ENCODE peak calls at places on chromosomes 7 and 10, in six cellular contexts. M is endothelial cell, X is D721Med, P is B cell, N is HCT116, S is PC-3. O is an unnamed sample.

GRCh38 chr10:99964791-99965190 is 45.0 kb downstream of the DNMBP start:
- DNase-seq in N (no peak), M (no peak), S (peak), X (no peak), P (no peak), O (no peak)

GRCh38 chr10:132523561-132524442 is 13.8 kb upstream of the INPP5A start:
- DNase-seq in X (no peak), N (no peak), S (no peak), M (no peak), P (no peak), O (no peak)

GRCh38 chr7:65444899-65445823 is 71.5 kb downstream of the ZNF92 start:
- DNase-seq in M (no peak), X (no peak), S (no peak), P (no peak), N (no peak), O (no peak)

GRCh38 chr10:27542812-27543211 is 38.7 kb downstream of the RAB18 start:
- DNase-seq in X (no peak), S (no peak), N (no peak), M (no peak), P (no peak), O (no peak)

GRCh38 chr7:94170836-94171235 is 166.7 kb upstream of the BET1 start:
- DNase-seq in P (no peak), N (no peak), M (no peak), X (no peak), S (no peak), O (no peak)

GRCh38 chr7:87046456-87046855 is 13.0 kb downstream of the ELAPOR2 start:
- DNase-seq in P (no peak), M (no peak), N (no peak), S (no peak), X (no peak), O (no peak)

GRCh38 chr10:70155255-70155838 is 8.8 kb upstream of the TYSND1 start:
- DNase-seq in N (no peak), M (no peak), P (no peak), X (no peak), S (no peak), O (no peak)

GRCh38 chr10:13637303-13637856 is 50.6 kb downstream of the PRPF18 start:
- DNase-seq in M (no peak), N (no peak), P (no peak), S (peak), X (no peak), O (no peak)

GRCh38 chr7:112481337-112481736 is 546 bp downstream of the LSMEM1 start:
- DNase-seq in N (no peak), X (no peak), P (no peak), M (no peak), S (no peak), O (no peak)

GRCh38 chr7:73721237-73721848 is 1.9 kb upstream of the STX1A start:
- DNase-seq in N (no peak), P (peak), X (no peak), M (no peak), S (peak), O (no peak)

GRCh38 chr7:94417261-94417660 is 22.6 kb downstream of the COL1A2 start:
- DNase-seq in P (no peak), M (no peak), N (no peak), X (no peak), S (no peak), O (no peak)

GRCh38 chr7:4274286-4274685 is 407.8 kb upstream of the FOXK1 start:
- DNase-seq in M (no peak), S (no peak), N (no peak), X (no peak), P (no peak), O (no peak)

GRCh38 chr7:5677538-5678294 is 103.7 kb downstream of the RNF216 start:
- DNase-seq in N (peak), S (peak), X (no peak), P (peak), M (peak), O (no peak)

GRCh38 chr7:116240021-116240659 is 29.8 kb downstream of the TES start:
- DNase-seq in M (no peak), P (no peak), N (no peak), X (no peak), S (no peak), O (no peak)

GRCh38 chr10:4067552-4068254 is 282.7 kb upstream of the KLF6 start:
- DNase-seq in P (no peak), N (no peak), X (no peak), S (peak), M (no peak), O (no peak)

GRCh38 chr10:74071151-74071550 is 73.2 kb downstream of the VCL start:
- DNase-seq in P (no peak), S (no peak), M (no peak), N (no peak), X (no peak), O (no peak)

GRCh38 chr10:117804470-117805011 is 242.2 kb downstream of the RAB11FIP2 start:
- DNase-seq in N (no peak), M (no peak), S (no peak), X (no peak), P (no peak), O (no peak)

GRCh38 chr7:94392391-94392782 is 2.3 kb upstream of the COL1A2 start:
- DNase-seq in S (no peak), X (no peak), N (no peak), M (no peak), P (no peak), O (no peak)

GRCh38 chr7:131106681-131107342 is 220.9 kb upstream of the MKLN1 start:
- DNase-seq in S (peak), M (peak), P (peak), N (no peak), X (no peak), O (peak)

GRCh38 chr7:149156898-149157297 is 9.6 kb downstream of the ZNF398 start:
- DNase-seq in P (no peak), M (no peak), S (no peak), X (no peak), N (no peak), O (no peak)

GRCh38 chr7:71739520-71740195 is 607.7 kb downstream of the GALNT17 start:
- DNase-seq in S (no peak), M (no peak), X (no peak), N (no peak), P (no peak), O (no peak)

GRCh38 chr7:71733108-71733870 is 601.3 kb downstream of the GALNT17 start:
- DNase-seq in S (peak), N (peak), P (peak), M (peak), X (peak), O (peak)

GRCh38 chr7:71740196-71740560 is 608.2 kb downstream of the GALNT17 start:
- DNase-seq in M (no peak), X (no peak), N (no peak), P (no peak), S (no peak), O (no peak)

DNA sequence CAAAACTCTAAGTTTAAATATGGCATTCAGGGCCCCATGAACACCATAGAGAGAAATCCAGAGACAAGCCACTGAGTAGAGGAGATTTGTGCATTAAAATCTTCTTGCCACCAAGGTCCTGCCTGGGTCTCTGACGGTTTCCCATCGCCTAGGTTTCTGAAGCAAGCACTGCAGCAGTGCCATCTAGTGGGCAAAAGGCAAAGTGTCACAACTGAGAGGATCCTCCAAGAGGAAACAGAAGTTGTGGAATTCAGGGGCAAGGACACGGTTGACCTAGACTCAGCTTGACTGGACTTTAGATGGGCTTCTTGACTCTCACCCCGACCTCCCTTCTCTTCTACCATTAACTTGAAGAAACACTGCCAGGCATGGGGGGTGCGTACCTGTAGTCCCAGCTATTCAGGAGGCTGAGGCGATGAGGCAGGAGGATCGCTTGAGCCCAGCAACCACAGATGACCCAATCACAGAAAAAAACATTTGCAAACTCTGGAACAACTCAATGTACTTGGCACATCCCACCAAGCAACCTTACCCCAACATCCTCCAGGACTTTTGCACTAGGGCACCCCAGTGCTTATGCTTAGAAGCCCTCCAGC is 604.1 kb downstream of the GALNT17 start:
- DNase-seq in X (peak), N (peak), S (peak), M (peak), P (peak), O (no peak)
- TF ChIP-seq CTCF in X (peak), N (peak), S (peak), M (peak), P (peak), O (peak)

DNA sequence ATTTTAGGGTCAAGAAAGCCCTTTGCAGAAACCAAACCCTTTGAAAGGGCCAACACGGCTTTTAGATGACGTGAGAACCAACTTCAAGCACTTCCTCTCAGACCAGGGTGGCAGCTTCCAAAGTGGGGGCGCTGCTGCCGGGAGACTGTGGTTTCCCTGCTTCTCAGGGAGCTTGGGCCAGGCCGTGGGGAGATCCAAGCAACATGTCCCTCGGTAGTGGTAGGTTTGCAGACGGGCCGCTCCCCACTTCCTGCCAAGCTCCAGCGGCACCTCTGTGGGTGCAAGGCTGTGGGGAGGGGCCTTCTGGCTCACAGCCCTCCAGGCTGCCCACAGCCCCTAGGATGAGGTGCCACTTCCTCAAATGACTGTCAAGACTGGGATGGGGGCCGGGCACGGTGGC is 132.4 kb downstream of the FAM53B start:
- DNase-seq in S (no peak), P (peak), N (no peak), M (no peak), X (no peak), O (peak)
- TF ChIP-seq CTCF in S (no peak), P (no peak), N (no peak), M (no peak), X (no peak), O (no peak)

GRCh38 chr7:52501696-52502095 is 533.7 kb upstream of the POM121L12 start:
- DNase-seq in N (no peak), X (no peak), P (no peak), M (no peak), S (no peak), O (no peak)

GRCh38 chr7:52502281-52502680 is 533.2 kb upstream of the POM121L12 start:
- DNase-seq in X (no peak), S (no peak), P (no peak), M (no peak), N (no peak), O (no peak)

GRCh38 chr7:52500796-52501195 is 534.6 kb upstream of the POM121L12 start:
- DNase-seq in N (no peak), P (no peak), M (no peak), X (no peak), S (peak), O (no peak)

DNA sequence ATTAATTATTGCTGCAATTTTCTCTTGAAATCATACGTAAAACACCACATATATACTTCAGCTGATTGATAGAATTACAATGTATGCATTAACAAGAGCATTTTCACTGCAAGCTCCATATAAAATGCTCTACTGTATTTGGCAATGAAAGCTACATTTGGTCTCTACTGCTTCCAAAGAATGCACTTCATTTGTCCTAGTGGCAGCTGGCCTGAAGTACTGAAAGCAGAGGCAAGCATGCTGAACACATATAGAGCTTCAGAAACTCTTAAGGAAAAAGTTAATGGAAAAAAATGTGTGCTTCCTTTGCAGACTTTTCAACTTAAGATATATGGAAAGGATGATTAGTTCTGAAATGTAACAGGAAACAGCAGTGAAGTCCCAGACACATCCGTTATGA is 537.1 kb upstream of the POM121L12 start:
- DNase-seq in N (no peak), P (no peak), X (no peak), S (no peak), M (no peak), O (no peak)
- TF ChIP-seq CTCF in N (no peak), P (no peak), X (no peak), S (no peak), M (no peak), O (no peak)

GRCh38 chr10:108913300-108913699 is 1010.0 kb downstream of the XPNPEP1 start:
- DNase-seq in P (no peak), N (no peak), S (peak), X (no peak), M (no peak), O (no peak)

GRCh38 chr10:108911814-108912541 is 1011.3 kb downstream of the XPNPEP1 start:
- DNase-seq in N (no peak), S (peak), X (no peak), P (no peak), M (peak), O (no peak)
- TF ChIP-seq CTCF in N (no peak), S (peak), X (peak), P (peak), M (no peak), O (no peak)